ENCODE peak calls at places on chromosome 16, in seven cellular contexts. D is LHCN-M2; R is endothelial cell; M is stimulated activated naive CD4-positive, alpha-beta T cell; O is KG1; Z is NCI-H1105; B is EL. N is an unnamed sample.

GRCh38 chr16:11784048-11784780 is 12.8 kb downstream of the ZC3H7A start:
- DNase-seq in B (peak), D (no peak), M (no peak), R (no peak), O (no peak), Z (no peak), N (no peak)

GRCh38 chr16:11359370-11359769 is 14.1 kb downstream of the RMI2 start:
- DNase-seq in D (no peak), O (no peak), R (no peak), Z (no peak), B (peak), M (no peak), N (no peak)

GRCh38 chr16:72240949-72241348 is 69.0 kb upstream of the PMFBP1 start:
- DNase-seq in M (no peak), D (no peak), B (no peak), R (no peak), O (no peak), Z (no peak), N (no peak)

GRCh38 chr16:15650698-15651161 is 685 bp downstream of the NDE1 start:
- DNase-seq in Z (no peak), B (peak), O (peak), M (peak), D (peak), R (peak), N (no peak)

GRCh38 chr16:56246051-56246817 is 54.9 kb downstream of the GNAO1 start:
- DNase-seq in B (peak), O (no peak), M (no peak), Z (no peak), R (no peak), D (no peak), N (no peak)

GRCh38 chr16:84553873-84554399 is 49.5 kb upstream of the MEAK7 start:
- DNase-seq in M (peak), O (no peak), D (no peak), Z (no peak), B (no peak), R (no peak), N (no peak)

GRCh38 chr16:27446721-27447120 is 44.7 kb downstream of the IL21R start:
- DNase-seq in R (no peak), O (no peak), Z (no peak), M (peak), D (no peak), B (no peak), N (no peak)

GRCh38 chr16:70250748-70251650 is 741 bp downstream of the EXOSC6 start:
- DNase-seq in O (peak), M (peak), R (peak), Z (no peak), B (peak), D (peak), N (no peak)

GRCh38 chr16:89201467-89202377 is 1.4 kb upstream of the SLC22A31 start:
- DNase-seq in O (peak), M (peak), D (peak), R (peak), B (peak), Z (peak), N (no peak)

GRCh38 chr16:8194795-8195194 is 395.5 kb downstream of the TMEM114 start:
- DNase-seq in R (peak), O (no peak), B (no peak), D (no peak), Z (no peak), M (no peak), N (no peak)

GRCh38 chr16:22634913-22635312 is 124.2 kb downstream of the NPIPB5 start:
- DNase-seq in M (no peak), B (no peak), D (no peak), O (no peak), Z (no peak), R (no peak), N (no peak)

GRCh38 chr16:22641030-22641671 is 130.5 kb downstream of the NPIPB5 start:
- DNase-seq in B (peak), R (peak), O (no peak), D (peak), Z (no peak), M (no peak), N (no peak)

GRCh38 chr16:75265911-75266701 is 14.7 kb upstream of the BCAR1 start:
- DNase-seq in O (no peak), Z (peak), B (peak), D (peak), M (no peak), R (peak), N (no peak)

GRCh38 chr16:69324585-69325253 is 5.7 kb downstream of the PDF start:
- DNase-seq in D (no peak), B (no peak), R (no peak), M (no peak), Z (no peak), O (no peak), N (no peak)

GRCh38 chr16:88561485-88562369 is 8.5 kb upstream of the ZC3H18 start:
- DNase-seq in M (peak), Z (peak), R (peak), D (peak), B (peak), O (no peak), N (no peak)

GRCh38 chr16:53789159-53789558 is 85.2 kb downstream of the FTO start:
- DNase-seq in M (no peak), O (no peak), R (no peak), Z (no peak), D (peak), B (peak), N (no peak)

GRCh38 chr16:90077757-90078593 is 844 bp upstream of the PRDM7 start:
- DNase-seq in Z (no peak), R (no peak), M (no peak), D (peak), O (no peak), B (no peak), N (no peak)

GRCh38 chr16:3182608-3183444 is 5.2 kb upstream of the OR1F1 start:
- DNase-seq in B (peak), M (peak), R (peak), D (peak), O (peak), Z (no peak), N (no peak)

GRCh38 chr16:7038475-7038874 is 294.2 kb upstream of the RBFOX1 start:
- DNase-seq in B (no peak), M (no peak), R (no peak), O (no peak), Z (no peak), D (no peak), N (no peak)

GRCh38 chr16:12283596-12283995 is 307.1 kb downstream of the SNX29 start:
- DNase-seq in M (no peak), O (no peak), Z (no peak), R (no peak), B (no peak), D (no peak), N (no peak)

N was measured in SK-N-MC.